ENCODE peak calls at places on chromosomes 11 and 22, in nine cellular contexts. I is astrocyte of the spinal cord, N is uterus, E is psoas muscle, A is Panc1, D is cardiac muscle cell, G is AG04450, Z is fibroblast of the aortic adventitia, C is GM23338. Y is an unnamed sample.

GRCh38 chr11:64742087-64742939 is 1.6 kb downstream of the RASGRP2 start:
- DNase-seq in I (no peak), N (peak), E (no peak), A (no peak), D (no peak), G (no peak), Z (no peak), C (peak), Y (peak)

GRCh38 chr22:50604256-50604580 is 3.6 kb downstream of the MAPK8IP2 start:
- DNase-seq in I (no peak), N (no peak), E (no peak), A (no peak), D (no peak), G (no peak), Z (no peak), C (peak), Y (no peak)

GRCh38 chr22:37804886-37805857 is 2.6 kb upstream of the GCAT start:
- DNase-seq in I (peak), N (peak), E (peak), A (no peak), D (peak), G (no peak), Z (peak), C (peak), Y (peak)

GRCh38 chr22:19218541-19219233 is 40.2 kb upstream of the SLC25A1 start:
- DNase-seq in I (no peak), N (no peak), E (no peak), A (no peak), D (no peak), G (no peak), Z (no peak), C (no peak), Y (no peak)

GRCh38 chr11:313304-313786 is 495 bp upstream of the IFITM1 start:
- DNase-seq in I (no peak), N (no peak), E (no peak), A (no peak), D (no peak), G (no peak), Z (no peak), C (no peak), Y (no peak)

GRCh38 chr11:33317662-33318061 is 60.5 kb downstream of the HIPK3 start:
- DNase-seq in I (no peak), N (no peak), E (no peak), A (no peak), D (no peak), G (no peak), Z (no peak), C (no peak), Y (no peak)

GRCh38 chr11:73386568-73386967 is 10.4 kb downstream of the RELT start:
- DNase-seq in I (no peak), N (no peak), E (no peak), A (no peak), D (no peak), G (no peak), Z (no peak), C (no peak), Y (no peak)

GRCh38 chr11:84817998-84818397 is 809.1 kb downstream of the DLG2 start:
- DNase-seq in I (peak), N (no peak), E (no peak), A (no peak), D (peak), G (no peak), Z (peak), C (no peak), Y (no peak)

GRCh38 chr22:37546436-37547248 is 13.6 kb upstream of the CDC42EP1 start:
- DNase-seq in I (peak), N (no peak), E (peak), A (no peak), D (peak), G (no peak), Z (peak), C (peak), Y (peak)

DNA sequence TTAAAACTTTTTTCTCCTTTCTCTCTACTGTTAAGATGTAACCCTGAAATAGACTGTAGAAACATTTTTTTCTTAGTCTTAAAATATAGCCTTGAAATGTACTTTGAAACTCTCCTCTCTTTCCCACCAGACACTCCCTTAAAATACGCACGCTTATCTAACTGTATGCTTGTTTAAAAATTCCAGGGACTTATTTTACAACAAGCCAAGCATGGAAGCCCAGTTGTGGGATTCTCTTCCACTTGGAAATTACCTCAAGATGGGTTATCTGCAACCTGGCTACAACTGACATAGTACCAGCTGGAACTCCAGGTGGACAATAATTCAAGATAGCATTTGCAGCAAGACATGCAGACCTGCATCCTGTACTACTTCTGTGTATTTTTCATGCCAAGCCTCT is 12.1 kb upstream of the CHORDC1 start:
- DNase-seq in I (no peak), N (no peak), E (no peak), A (no peak), D (no peak), G (no peak), Z (no peak), C (no peak), Y (peak)
- TF ChIP-seq CTCF in I (no peak), N (no peak), E (no peak), A (no peak), D (no peak), G (no peak), Z (no peak), C (no peak), Y (no peak)

DNA sequence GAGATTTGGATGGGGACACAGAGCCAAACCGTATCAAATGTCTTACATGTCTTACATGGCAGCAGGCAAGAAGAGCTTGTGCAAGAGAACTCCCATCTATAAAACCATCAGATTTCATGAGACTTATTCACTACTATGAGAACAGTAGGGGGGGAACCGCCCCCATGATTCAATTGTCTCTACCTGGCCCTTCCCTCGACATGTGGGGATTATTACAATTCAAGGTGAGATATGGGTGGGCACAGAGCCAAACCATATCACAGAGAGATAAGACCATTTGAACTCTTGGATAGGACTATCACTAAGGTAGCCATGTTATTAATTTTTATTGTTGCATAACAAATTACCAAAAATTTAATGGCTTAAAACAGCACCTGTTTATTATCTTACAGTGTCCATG is 611.7 kb downstream of the SOX6 start:
- DNase-seq in I (no peak), N (no peak), E (no peak), A (no peak), D (no peak), G (no peak), Z (no peak), C (no peak), Y (no peak)
- H3K4me3 ChIP-seq in I (no peak), N (no peak), E (no peak), A (no peak), D (no peak), G (no peak), Z (no peak), C (no peak), Y (no peak)

GRCh38 chr22:41448189-41448808 is 1.7 kb upstream of the TOB2 start:
- DNase-seq in I (peak), N (peak), E (peak), A (peak), D (peak), G (peak), Z (peak), C (peak), Y (peak)
- TF ChIP-seq CTCF in I (no peak), N (no peak), E (no peak), A (no peak), D (no peak), G (no peak), Z (no peak), C (no peak), Y (no peak)

GRCh38 chr11:32316846-32317525 is 118.4 kb downstream of the WT1 start:
- DNase-seq in I (no peak), N (no peak), E (no peak), A (no peak), D (peak), G (no peak), Z (no peak), C (peak), Y (no peak)

GRCh38 chr11:32316232-32316631 is 119.1 kb downstream of the WT1 start:
- DNase-seq in I (no peak), N (no peak), E (no peak), A (no peak), D (no peak), G (no peak), Z (no peak), C (no peak), Y (no peak)

GRCh38 chr11:32318071-32318815 is 117.1 kb downstream of the WT1 start:
- DNase-seq in I (no peak), N (no peak), E (no peak), A (no peak), D (no peak), G (no peak), Z (no peak), C (no peak), Y (no peak)

GRCh38 chr11:32315121-32315520 is 120.2 kb downstream of the WT1 start:
- DNase-seq in I (no peak), N (no peak), E (no peak), A (no peak), D (no peak), G (no peak), Z (no peak), C (no peak), Y (no peak)

DNA sequence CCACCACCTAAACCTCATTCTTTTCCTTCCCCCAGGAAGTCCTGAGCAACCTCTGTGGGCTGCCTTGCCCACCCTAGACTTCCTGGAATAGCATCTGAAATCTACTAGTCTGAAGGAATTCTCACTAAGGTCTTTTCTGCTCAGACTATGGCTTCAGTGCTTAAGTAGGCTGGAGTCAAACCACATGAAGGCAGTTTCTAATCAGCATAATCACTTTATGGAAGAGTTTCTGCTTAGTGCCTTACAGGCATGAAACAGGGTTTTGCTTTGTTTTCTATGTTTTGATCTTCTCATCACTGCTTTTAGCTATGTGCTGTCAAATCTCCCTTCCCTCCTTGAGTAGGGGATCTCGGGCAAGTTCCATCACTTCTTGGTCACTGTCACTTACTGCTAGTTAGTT is 117.7 kb downstream of the WT1 start:
- DNase-seq in I (no peak), N (no peak), E (no peak), A (no peak), D (no peak), G (no peak), Z (no peak), C (no peak), Y (no peak)
- H3K4me3 ChIP-seq in I (no peak), N (no peak), E (no peak), A (no peak), D (no peak), G (no peak), Z (no peak), C (no peak), Y (no peak)

GRCh38 chr11:47373876-47374820 is 4.2 kb downstream of the SPI1 start:
- DNase-seq in I (peak), N (peak), E (peak), A (peak), D (peak), G (peak), Z (peak), C (peak), Y (peak)

GRCh38 chr11:47375546-47376085 is 2.7 kb downstream of the SPI1 start:
- DNase-seq in I (no peak), N (no peak), E (no peak), A (no peak), D (no peak), G (no peak), Z (no peak), C (no peak), Y (no peak)

GRCh38 chr11:47376543-47377371 is 1.6 kb downstream of the SPI1 start:
- DNase-seq in I (no peak), N (no peak), E (peak), A (no peak), D (peak), G (no peak), Z (no peak), C (peak), Y (no peak)

GRCh38 chr11:47376183-47376542 is 2.2 kb downstream of the SPI1 start:
- DNase-seq in I (no peak), N (no peak), E (no peak), A (no peak), D (no peak), G (no peak), Z (no peak), C (no peak), Y (no peak)

GRCh38 chr11:47375020-47375419 is 3.3 kb downstream of the SPI1 start:
- DNase-seq in I (no peak), N (no peak), E (no peak), A (no peak), D (no peak), G (no peak), Z (no peak), C (no peak), Y (no peak)
- TF ChIP-seq CTCF in I (no peak), N (no peak), E (no peak), A (no peak), D (no peak), G (no peak), Z (no peak), C (no peak), Y (no peak)

GRCh38 chr22:33056108-33056507 is 2.1 kb downstream of the SYN3 start:
- DNase-seq in I (no peak), N (no peak), E (no peak), A (no peak), D (no peak), G (no peak), Z (no peak), C (no peak), Y (no peak)
- H3K4me3 ChIP-seq in I (no peak), N (no peak), E (no peak), A (no peak), D (no peak), G (no peak), Z (no peak), C (peak), Y (no peak)

DNA sequence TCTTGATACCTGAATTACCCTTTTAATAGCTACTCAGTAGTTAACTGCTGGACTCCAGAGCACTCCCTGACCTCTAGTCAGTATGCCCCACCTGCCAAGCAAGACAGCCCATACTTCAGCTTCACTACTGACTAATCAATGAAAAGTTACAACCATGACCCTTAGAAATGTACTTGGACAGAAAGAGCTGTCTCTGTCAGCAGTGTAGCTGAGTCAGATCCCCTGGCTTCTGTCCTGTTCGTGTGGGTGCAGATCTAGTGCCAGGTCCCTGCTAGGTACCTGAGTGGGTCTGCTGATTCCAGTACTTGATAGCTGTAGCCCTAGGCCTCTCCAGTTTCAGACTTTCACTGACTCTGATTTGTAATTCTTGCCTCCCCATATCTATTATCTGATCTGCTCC is 265.8 kb upstream of the POU2AF2 start:
- DNase-seq in I (peak), N (no peak), E (no peak), A (no peak), D (no peak), G (no peak), Z (peak), C (no peak), Y (no peak)
- TF ChIP-seq CTCF in I (no peak), N (no peak), E (no peak), A (no peak), D (no peak), G (no peak), Z (no peak), C (no peak), Y (no peak)

GRCh38 chr11:129896062-129896461 is 684 bp upstream of the NFRKB start:
- DNase-seq in I (no peak), N (no peak), E (no peak), A (no peak), D (no peak), G (no peak), Z (peak), C (peak), Y (peak)
- H3K4me3 ChIP-seq in I (peak), N (peak), E (peak), A (peak), D (peak), G (peak), Z (peak), C (peak), Y (peak)

Y was measured in fibroblast of villous mesenchyme.